ENCODE peak calls at places on chromosome 1, in nine cellular contexts. C, S, E, B, R, Q, N, L and H are unnamed samples.

GRCh38 chr1:116510361-116510760 is 60.5 kb downstream of the CD58 start:
- DNase-seq in L (no peak), C (no peak), N (no peak), B (no peak), S (no peak), R (no peak), Q (no peak), E (no peak), H (no peak)

GRCh38 chr1:30310966-30311742 is 412.2 kb downstream of the MATN1 start:
- DNase-seq in E (peak; percentile 31), B (no peak), S (no peak), N (no peak), R (no peak), C (no peak), Q (no peak), L (no peak), H (peak; percentile 80)

GRCh38 chr1:91736999-91737615 is 148.8 kb downstream of the TGFBR3 start:
- DNase-seq in C (peak; percentile 86), Q (peak; percentile 73), N (peak; percentile 57), B (no peak), E (no peak), R (no peak), S (no peak), L (no peak), H (no peak)

GRCh38 chr1:228008391-228009115 is 1.8 kb downstream of the WNT3A start:
- DNase-seq in S (no peak), B (no peak), C (no peak), R (no peak), Q (no peak), E (no peak), N (no peak), L (no peak), H (peak; percentile 83)

GRCh38 chr1:223401873-223402789 is 8.9 kb downstream of the CCDC185 start:
- DNase-seq in R (no peak), S (peak; percentile 36), B (no peak), E (no peak), C (peak; percentile 17), Q (peak; percentile 73), N (no peak), L (no peak), H (no peak)

GRCh38 chr1:40977721-40978120 is 1.8 kb upstream of the CTPS1 start:
- DNase-seq in N (no peak), Q (no peak), E (no peak), R (no peak), L (no peak), C (peak; percentile 47), B (no peak), S (no peak), H (no peak)

GRCh38 chr1:200035397-200035955 is 8.0 kb downstream of the NR5A2 start:
- DNase-seq in N (peak; percentile 30), S (no peak), E (peak; percentile 58), Q (no peak), C (no peak), R (no peak), B (no peak), L (no peak), H (no peak)

GRCh38 chr1:2801535-2802291 is at the start of gene TTC34:
- DNase-seq in R (no peak), E (no peak), Q (no peak), B (peak; percentile 60), N (no peak), S (no peak), L (no peak), C (peak; percentile 47), H (no peak)

GRCh38 chr1:43979528-43980254 is 681 bp downstream of the B4GALT2 start:
- DNase-seq in Q (peak; percentile 40), C (peak; percentile 33), S (no peak), L (no peak), E (peak; percentile 73), N (no peak), B (peak; percentile 33), R (peak; percentile 35), H (no peak)

GRCh38 chr1:77378723-77379533 is 97.1 kb downstream of the AK5 start:
- DNase-seq in N (no peak), L (no peak), S (peak; percentile 37), Q (peak; percentile 92), E (no peak), C (no peak), B (no peak), R (no peak), H (no peak)

GRCh38 chr1:219900882-219901281 is 27.5 kb downstream of the SLC30A10 start:
- DNase-seq in B (no peak), N (no peak), C (no peak), L (no peak), Q (no peak), S (no peak), E (no peak), R (no peak), H (no peak)

GRCh38 chr1:154608522-154609294 is 722 bp upstream of the ADAR start:
- DNase-seq in C (peak; percentile 52), Q (peak; percentile 69), S (no peak), B (peak; percentile 38), R (peak; percentile 36), L (peak; percentile 32), N (peak; percentile 79), E (peak; percentile 73), H (peak; percentile 88)

GRCh38 chr1:24279590-24280232 is 39.4 kb upstream of the GRHL3 start:
- DNase-seq in Q (no peak), L (no peak), N (no peak), S (no peak), C (no peak), B (no peak), E (no peak), R (no peak), H (no peak)

GRCh38 chr1:3226191-3226590 is 157.2 kb downstream of the PRDM16 start:
- DNase-seq in L (no peak), E (no peak), Q (no peak), N (no peak), C (no peak), S (no peak), R (no peak), B (no peak), H (no peak)

GRCh38 chr1:50644447-50645105 is 221.3 kb upstream of the DMRTA2 start:
- DNase-seq in S (no peak), R (no peak), L (no peak), Q (no peak), E (no peak), N (no peak), C (no peak), B (no peak), H (no peak)

GRCh38 chr1:205680073-205680851 is at the start of gene SLC45A3:
- DNase-seq in R (peak; percentile 45), C (peak; percentile 23), Q (no peak), S (no peak), E (no peak), B (peak; percentile 43), L (no peak), N (peak; percentile 75), H (no peak)

GRCh38 chr1:44747878-44748277 is 8.2 kb downstream of the KIF2C start:
- DNase-seq in L (no peak), C (no peak), S (no peak), N (no peak), B (no peak), R (no peak), Q (no peak), E (no peak), H (no peak)

DNA sequence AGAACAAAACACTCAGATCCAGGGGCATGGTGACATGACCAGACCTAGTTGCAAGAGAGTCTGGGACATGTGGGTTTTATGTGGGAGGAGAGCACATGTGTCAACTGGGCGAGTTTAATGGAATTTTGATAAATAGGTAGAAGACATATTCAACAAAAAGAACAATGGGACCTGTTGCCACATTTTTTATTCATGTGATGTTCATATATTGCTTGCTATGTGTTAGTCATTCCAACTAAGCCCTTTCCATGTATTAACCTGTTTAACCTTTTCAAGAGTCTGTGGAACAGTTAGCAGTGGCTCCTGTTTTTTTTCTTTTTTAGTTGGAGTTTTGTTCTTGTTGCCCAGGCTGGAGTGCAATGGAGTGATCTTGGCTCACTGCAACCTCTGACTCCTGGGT is 30.1 kb upstream of the CSF3R start:
- DNase-seq in C (no peak), R (no peak), S (no peak), L (no peak), B (no peak), N (no peak), E (no peak), Q (no peak), H (no peak)
- TF ChIP-seq CTCF in C (no peak), R (no peak), S (no peak), L (no peak), B (no peak), N (no peak), E (no peak), Q (no peak), H (no peak)

DNA sequence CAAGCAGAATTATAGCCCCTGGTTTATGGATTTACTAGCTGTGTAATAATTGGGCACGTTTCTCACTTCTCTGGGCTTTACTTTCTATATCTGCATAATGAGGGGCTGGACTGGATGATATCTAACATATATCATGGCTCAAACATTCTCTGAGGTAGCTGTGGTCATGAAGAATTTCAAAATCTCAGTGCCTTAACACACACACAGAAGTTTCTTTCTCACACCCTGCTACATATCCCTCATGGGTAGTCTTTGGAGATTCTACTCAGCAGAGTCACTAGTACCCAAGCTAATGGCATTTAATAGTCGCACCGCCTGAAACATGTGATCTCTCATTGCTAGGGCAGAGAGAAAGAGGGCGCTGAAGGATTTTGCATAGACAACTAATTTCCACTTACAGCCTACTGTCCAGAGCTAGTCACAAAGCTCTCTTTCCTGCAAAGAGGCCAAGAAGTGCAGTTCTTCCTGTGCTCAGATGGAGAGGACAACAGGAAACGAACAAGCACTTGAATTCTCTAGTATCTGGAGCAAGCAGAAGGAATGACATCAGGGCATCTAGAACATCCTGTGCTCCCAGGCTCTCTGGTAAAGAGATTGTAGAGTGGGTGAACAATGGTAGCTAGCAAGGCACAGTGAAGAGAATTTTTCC is 183.5 kb upstream of the PTBP2 start:
- DNase-seq in E (no peak), C (no peak), R (no peak), S (no peak), L (peak; percentile 37), N (peak; percentile 45), Q (peak; percentile 64), B (peak; percentile 29), H (no peak)
- TF ChIP-seq CTCF in E (peak; percentile 28), C (no peak), R (no peak), S (no peak), L (no peak), N (peak; percentile 32), Q (no peak), B (no peak), H (no peak)

GRCh38 chr1:115040501-115040900 is 10.9 kb downstream of the TSHB start:
- DNase-seq in Q (no peak), R (no peak), E (no peak), S (no peak), N (no peak), C (no peak), B (no peak), L (no peak), H (no peak)
- TF ChIP-seq CTCF in Q (no peak), R (no peak), E (peak; percentile 26), S (no peak), N (peak; percentile 53), C (no peak), B (no peak), L (no peak), H (no peak)

DNA sequence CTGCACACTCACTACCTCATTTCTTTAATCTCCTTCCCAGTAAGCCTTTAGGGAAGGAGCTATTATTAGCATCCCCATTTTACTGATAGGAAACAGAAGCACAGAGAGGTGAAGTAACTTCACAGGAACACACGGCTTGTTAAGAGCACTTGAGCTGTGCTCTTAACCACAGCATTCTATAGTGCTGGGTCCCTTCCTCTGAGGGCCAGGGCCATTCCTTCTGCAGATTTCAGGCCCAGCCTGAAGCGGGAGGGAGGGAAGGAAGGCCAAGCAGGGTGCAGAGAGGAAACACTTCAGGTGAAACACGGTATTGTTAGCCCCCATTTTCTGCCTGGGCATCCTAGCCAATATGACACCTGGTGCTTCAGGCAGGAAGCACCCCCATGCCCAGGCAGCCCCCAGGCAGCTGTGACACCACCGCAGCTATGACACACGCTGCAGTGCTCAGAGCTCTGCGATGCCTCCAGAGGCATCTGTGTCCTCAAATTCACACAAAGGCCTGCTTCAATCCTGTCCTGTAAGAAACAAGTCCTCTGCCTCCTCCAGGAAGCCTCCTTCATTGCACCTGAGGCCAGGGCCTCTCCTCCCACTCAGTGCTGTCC is 4.5 kb upstream of the EXTL1 start:
- DNase-seq in Q (no peak), N (peak; percentile 46), S (no peak), L (no peak), E (no peak), C (no peak), R (no peak), B (no peak), H (no peak)
- TF ChIP-seq CTCF in Q (no peak), N (no peak), S (no peak), L (no peak), E (peak; percentile 17), C (no peak), R (no peak), B (no peak), H (no peak)